ENCODE peak calls at places on chromosomes 7 and 10, in eight cellular contexts. P, C, W, A, S, F, Y and H are unnamed samples.

GRCh38 chr10:76396126-76396525 is 964.7 kb downstream of the LRMDA start:
- DNase-seq in P (no peak), A (no peak), Y (no peak), S (no peak), F (no peak), C (no peak), W (no peak), H (no peak)

GRCh38 chr10:98224509-98224908 is 43.5 kb downstream of the LOXL4 start:
- DNase-seq in W (no peak), F (peak), C (no peak), S (no peak), Y (no peak), P (no peak), A (no peak), H (no peak)

GRCh38 chr7:47720141-47720906 is 138.4 kb upstream of the TNS3 start:
- DNase-seq in P (no peak), F (peak), Y (no peak), W (no peak), C (no peak), S (no peak), A (no peak), H (no peak)

GRCh38 chr10:132146271-132146671 is 40.5 kb upstream of the DPYSL4 start:
- DNase-seq in A (no peak), F (no peak), P (no peak), Y (no peak), S (no peak), W (no peak), C (no peak), H (no peak)

GRCh38 chr10:69842020-69842419 is 40.3 kb downstream of the COL13A1 start:
- DNase-seq in S (no peak), Y (no peak), A (no peak), P (no peak), F (no peak), C (no peak), W (no peak), H (no peak)

GRCh38 chr7:2631924-2632716 is at the start of gene TTYH3:
- DNase-seq in F (no peak), P (no peak), Y (no peak), W (no peak), C (no peak), A (peak), S (no peak), H (peak)

GRCh38 chr7:51472017-51472296 is 155.3 kb upstream of the COBL start:
- DNase-seq in A (no peak), S (no peak), P (no peak), C (peak), F (no peak), Y (no peak), W (no peak), H (no peak)

GRCh38 chr10:33392706-33393105 is 58.2 kb upstream of the NRP1 start:
- DNase-seq in W (no peak), P (no peak), C (no peak), Y (no peak), S (no peak), F (no peak), A (no peak), H (no peak)

GRCh38 chr10:14779053-14779649 is 4.5 kb upstream of the FAM107B start:
- DNase-seq in P (no peak), Y (peak), W (no peak), A (no peak), F (peak), C (no peak), S (no peak), H (no peak)

GRCh38 chr7:135584362-135585353 is 26.9 kb downstream of the NUP205 start:
- DNase-seq in P (no peak), W (no peak), F (peak), Y (no peak), S (no peak), A (no peak), C (no peak), H (no peak)

GRCh38 chr10:652226-652625 is 37.2 kb downstream of the DIP2C start:
- DNase-seq in W (no peak), C (no peak), A (no peak), Y (no peak), F (no peak), P (no peak), S (no peak), H (peak)